ENCODE peak calls at places on chromosomes 13 and 19, in four cellular contexts. C is GM12878, Q is HepG2, J is K562. L is an unnamed sample.

GRCh38 chr13:46334008-46334407 is 53.0 kb downstream of the RUBCNL start:
- DNase-seq in Q (no peak), J (no peak), C (no peak), L (no peak)

GRCh38 chr19:15629003-15629880 is 11.5 kb upstream of the CYP4F3 start:
- DNase-seq in C (peak), J (peak), Q (peak), L (peak)

GRCh38 chr19:1411255-1412191 is 4.1 kb downstream of the DAZAP1 start:
- DNase-seq in Q (no peak), C (no peak), J (no peak), L (no peak)

GRCh38 chr13:64591981-64592380 is 2638.2 kb downstream of the PCDH9 start:
- DNase-seq in C (no peak), J (no peak), Q (no peak), L (no peak)

GRCh38 chr13:98681017-98681416 is 71.5 kb downstream of the SLC15A1 start:
- DNase-seq in Q (no peak), C (no peak), J (no peak), L (no peak)

GRCh38 chr19:38869836-38870607 is 8.1 kb downstream of the RINL start:
- DNase-seq in C (no peak), J (no peak), Q (no peak), L (peak)

GRCh38 chr19:5165697-5166019 is 175.0 kb downstream of the PTPRS start:
- DNase-seq in J (peak), Q (no peak), C (no peak), L (no peak)

GRCh38 chr19:16315825-16316505 is 8.7 kb upstream of the KLF2 start:
- DNase-seq in C (no peak), Q (no peak), J (peak), L (no peak)

GRCh38 chr13:31681133-31681532 is 58.2 kb upstream of the RXFP2 start:
- DNase-seq in Q (no peak), J (no peak), C (no peak), L (peak)

GRCh38 chr19:7013678-7014077 is 7.6 kb downstream of the MBD3L2B start:
- DNase-seq in C (peak), Q (no peak), J (no peak), L (no peak)

GRCh38 chr19:35284153-35285140 is 2.1 kb downstream of the HAMP start:
- DNase-seq in J (no peak), C (no peak), Q (peak), L (no peak)

GRCh38 chr19:2503521-2504109 is 27.7 kb downstream of the GADD45B start:
- DNase-seq in J (no peak), C (no peak), Q (no peak), L (no peak)

GRCh38 chr19:289651-290538 is 1.3 kb downstream of the PLPP2 start:
- DNase-seq in Q (peak), J (peak), C (no peak), L (peak)

GRCh38 chr19:54646331-54646841 is 16.1 kb downstream of the LILRB1 start:
- DNase-seq in C (no peak), Q (no peak), J (no peak), L (no peak)

GRCh38 chr19:29268721-29269483 is 56.0 kb upstream of the UQCRFS1 start:
- DNase-seq in J (no peak), C (no peak), Q (no peak), L (no peak)

GRCh38 chr19:10238172-10238783 is 7.1 kb upstream of the S1PR2 start:
- DNase-seq in C (no peak), J (no peak), Q (peak), L (no peak)

GRCh38 chr19:10233946-10234345 is 2.8 kb upstream of the S1PR2 start:
- DNase-seq in J (no peak), Q (no peak), C (no peak), L (no peak)

GRCh38 chr19:10235003-10235402 is 3.9 kb upstream of the S1PR2 start:
- DNase-seq in C (no peak), J (no peak), Q (peak), L (no peak)

GRCh38 chr19:10243606-10244005 is 8.4 kb upstream of the MRPL4 start:
- DNase-seq in Q (no peak), J (peak), C (no peak), L (no peak)

GRCh38 chr19:10237702-10238101 is 6.6 kb upstream of the S1PR2 start:
- DNase-seq in Q (no peak), C (no peak), J (no peak), L (no peak)
- TF ChIP-seq REST in Q (no peak), C (no peak), J (no peak), L (no peak)

DNA sequence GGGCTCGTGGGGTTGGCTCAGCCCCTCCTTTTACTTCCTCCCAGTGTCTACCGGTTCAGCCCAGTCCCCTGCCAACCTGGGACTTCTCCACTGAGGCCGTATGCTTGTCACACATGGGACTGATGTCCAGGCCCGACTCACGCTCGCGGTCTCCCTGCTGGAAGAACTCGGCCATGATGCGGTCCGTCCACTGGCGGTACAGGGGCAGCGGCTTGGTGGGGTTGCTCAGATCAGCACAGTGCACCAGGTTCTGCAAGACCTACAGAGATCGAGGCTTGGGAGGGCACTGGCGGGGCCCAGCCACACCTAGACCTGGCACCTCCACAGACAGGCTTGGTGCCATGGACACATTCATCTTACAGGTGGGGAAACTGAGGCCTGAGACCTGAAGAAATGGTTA is 7.8 kb upstream of the RAB3A start:
- DNase-seq in C (no peak), Q (no peak), J (no peak), L (no peak)
- TF ChIP-seq MXI1 in C (no peak), Q (no peak), J (no peak), L (no peak)

GRCh38 chr19:40057166-40057565 is 1.1 kb upstream of the ZNF780B start:
- DNase-seq in Q (no peak), J (no peak), C (no peak), L (no peak)
- TF ChIP-seq REST in Q (no peak), J (no peak), C (no peak), L (no peak)

GRCh38 chr13:108460043-108460442 is 169.4 kb upstream of the MYO16 start:
- DNase-seq in C (no peak), J (no peak), Q (no peak), L (no peak)

GRCh38 chr13:108463365-108463764 is 166.0 kb upstream of the MYO16 start:
- DNase-seq in J (no peak), C (peak), Q (no peak), L (no peak)
- TF ChIP-seq MXI1 in J (no peak), C (no peak), Q (no peak), L (no peak)

DNA sequence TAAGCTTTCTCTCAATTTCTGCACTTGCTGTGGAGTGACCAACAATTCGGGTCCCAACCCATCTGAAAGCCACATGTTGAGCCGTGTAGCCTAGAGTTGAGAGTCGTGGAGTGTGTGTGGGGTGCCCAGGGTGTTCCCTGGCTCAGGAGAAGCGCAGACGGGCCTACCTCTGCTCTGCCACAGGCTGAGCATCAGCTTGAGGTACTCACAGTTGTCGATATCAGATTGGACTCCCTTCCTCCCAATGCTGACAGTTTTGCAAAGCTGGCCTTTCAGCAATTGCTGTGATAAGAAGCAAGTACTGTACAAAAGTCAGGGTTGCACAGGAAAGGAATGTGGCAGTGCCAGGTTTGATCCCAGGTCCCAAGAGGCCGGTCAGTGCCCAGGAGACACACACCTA is 133.4 kb upstream of the SPACA7 start:
- DNase-seq in Q (no peak), C (no peak), J (no peak), L (no peak)
- TF ChIP-seq REST in Q (no peak), C (no peak), J (no peak), L (no peak)

L was measured in SK-N-SH.